ENCODE peak calls at places on chromosome 21, in seven cellular contexts. One of them, this sample, is unnamed.
A peak's percentile ranks its signal among the peaks of the same experiment; 100 is the strongest.

GRCh38 chr21:44736291-44737004 is 25.1 kb upstream of the TSPEAR start:
- DNase-seq in stimulated activated CD8-positive, alpha-beta memory T cell treated with anti-CD3 and anti-CD28 coated beads, Interleukin-7, amount 100 ng/mL, for 4 hours: no peak
- DNase-seq in NCI-H774: peak; percentile 76
- DNase-seq in mesothelial cell of epicardium: no peak
- DNase-seq in right atrium auricular region: no peak
- DNase-seq in activated T-cell treated with anti-CD3 and anti-CD28 coated beads for 1 hour: no peak
- DNase-seq in stimulated activated naive CD4-positive, alpha-beta T cell: no peak
- DNase-seq in this sample: no peak

GRCh38 chr21:20997633-20998455 is at the start of gene NCAM2:
- DNase-seq in NCI-H774: peak; percentile 78
- DNase-seq in right atrium auricular region: peak; percentile 73
- DNase-seq in stimulated activated CD8-positive, alpha-beta memory T cell treated with anti-CD3 and anti-CD28 coated beads, Interleukin-7, amount 100 ng/mL, for 4 hours: peak; percentile 58
- DNase-seq in activated T-cell treated with anti-CD3 and anti-CD28 coated beads for 1 hour: peak; percentile 37
- DNase-seq in stimulated activated naive CD4-positive, alpha-beta T cell: peak; percentile 48
- DNase-seq in mesothelial cell of epicardium: peak; percentile 63
- DNase-seq in this sample: peak; percentile 37

GRCh38 chr21:17402885-17403477 is 109.9 kb upstream of the CXADR start:
- DNase-seq in mesothelial cell of epicardium: no peak
- DNase-seq in NCI-H774: no peak
- DNase-seq in right atrium auricular region: no peak
- DNase-seq in stimulated activated naive CD4-positive, alpha-beta T cell: no peak
- DNase-seq in activated T-cell treated with anti-CD3 and anti-CD28 coated beads for 1 hour: no peak
- DNase-seq in stimulated activated CD8-positive, alpha-beta memory T cell treated with anti-CD3 and anti-CD28 coated beads, Interleukin-7, amount 100 ng/mL, for 4 hours: no peak
- DNase-seq in this sample: no peak

GRCh38 chr21:28150021-28150420 is 842.7 kb downstream of the LTN1 start:
- DNase-seq in NCI-H774: no peak
- DNase-seq in activated T-cell treated with anti-CD3 and anti-CD28 coated beads for 1 hour: no peak
- DNase-seq in right atrium auricular region: no peak
- DNase-seq in stimulated activated naive CD4-positive, alpha-beta T cell: no peak
- DNase-seq in mesothelial cell of epicardium: no peak
- DNase-seq in stimulated activated CD8-positive, alpha-beta memory T cell treated with anti-CD3 and anti-CD28 coated beads, Interleukin-7, amount 100 ng/mL, for 4 hours: no peak
- DNase-seq in this sample: no peak

GRCh38 chr21:26794597-26795397 is 50.4 kb downstream of the ADAMTS1 start:
- DNase-seq in right atrium auricular region: no peak
- DNase-seq in stimulated activated CD8-positive, alpha-beta memory T cell treated with anti-CD3 and anti-CD28 coated beads, Interleukin-7, amount 100 ng/mL, for 4 hours: no peak
- DNase-seq in mesothelial cell of epicardium: no peak
- DNase-seq in NCI-H774: no peak
- DNase-seq in activated T-cell treated with anti-CD3 and anti-CD28 coated beads for 1 hour: no peak
- DNase-seq in stimulated activated naive CD4-positive, alpha-beta T cell: no peak
- DNase-seq in this sample: no peak

GRCh38 chr21:26127918-26128317 is 42.7 kb downstream of the APP start:
- DNase-seq in right atrium auricular region: no peak
- DNase-seq in stimulated activated naive CD4-positive, alpha-beta T cell: no peak
- DNase-seq in NCI-H774: no peak
- DNase-seq in mesothelial cell of epicardium: no peak
- DNase-seq in activated T-cell treated with anti-CD3 and anti-CD28 coated beads for 1 hour: no peak
- DNase-seq in stimulated activated CD8-positive, alpha-beta memory T cell treated with anti-CD3 and anti-CD28 coated beads, Interleukin-7, amount 100 ng/mL, for 4 hours: no peak
- DNase-seq in this sample: no peak

GRCh38 chr21:16517380-16517779 is 787.6 kb downstream of the USP25 start:
- DNase-seq in activated T-cell treated with anti-CD3 and anti-CD28 coated beads for 1 hour: no peak
- DNase-seq in NCI-H774: no peak
- DNase-seq in right atrium auricular region: no peak
- DNase-seq in mesothelial cell of epicardium: no peak
- DNase-seq in stimulated activated CD8-positive, alpha-beta memory T cell treated with anti-CD3 and anti-CD28 coated beads, Interleukin-7, amount 100 ng/mL, for 4 hours: no peak
- DNase-seq in stimulated activated naive CD4-positive, alpha-beta T cell: no peak
- DNase-seq in this sample: no peak

GRCh38 chr21:32456497-32456918 is 44.0 kb downstream of the EVA1C start:
- DNase-seq in activated T-cell treated with anti-CD3 and anti-CD28 coated beads for 1 hour: no peak
- DNase-seq in mesothelial cell of epicardium: no peak
- DNase-seq in right atrium auricular region: no peak
- DNase-seq in stimulated activated naive CD4-positive, alpha-beta T cell: no peak
- DNase-seq in stimulated activated CD8-positive, alpha-beta memory T cell treated with anti-CD3 and anti-CD28 coated beads, Interleukin-7, amount 100 ng/mL, for 4 hours: no peak
- DNase-seq in NCI-H774: no peak
- DNase-seq in this sample: no peak

GRCh38 chr21:23861908-23862504 is 1745.3 kb downstream of the MRPL39 start:
- DNase-seq in NCI-H774: no peak
- DNase-seq in stimulated activated CD8-positive, alpha-beta memory T cell treated with anti-CD3 and anti-CD28 coated beads, Interleukin-7, amount 100 ng/mL, for 4 hours: no peak
- DNase-seq in activated T-cell treated with anti-CD3 and anti-CD28 coated beads for 1 hour: no peak
- DNase-seq in stimulated activated naive CD4-positive, alpha-beta T cell: no peak
- DNase-seq in right atrium auricular region: no peak
- DNase-seq in mesothelial cell of epicardium: no peak
- DNase-seq in this sample: no peak

This sample was measured in activated T-helper 2 cell treated with anti-CD3 and anti-CD28 coated beads, Interferon-gamma antibody, Interleukin-2, Interleukin-4, amounts not matched to agents 10 μg/mL and 5 μg/mL and 100 μg/mL, durations not matched to agents 14 hours and 24 hours and 36 hours.